ENCODE peak calls at places on chromosomes 12 and 14, in six cellular contexts. D is ELF-1; N is memory B cell; E is stimulated activated CD4-positive, alpha-beta T cell treated with anti-CD3 and anti-CD28 coated beads, TNF-alpha, amount 100 ng/mL, for 1 hour; P is Calu3; C is AML-193. O is an unnamed sample.

GRCh38 chr12:96104566-96104965 is 69.2 kb upstream of the LTA4H start:
- DNase-seq in D (no peak), N (no peak), E (no peak), P (no peak), C (no peak), O (peak; percentile 54)

GRCh38 chr12:1984759-1985158 is 19.5 kb downstream of the DCP1B start:
- DNase-seq in D (no peak), N (no peak), E (no peak), P (no peak), C (no peak), O (no peak)

GRCh38 chr14:22973217-22974032 is 8.9 kb downstream of the AJUBA start:
- DNase-seq in D (peak; percentile 58), N (peak; percentile 32), E (no peak), P (peak; percentile 62), C (peak; percentile 49), O (peak; percentile 36)

GRCh38 chr12:122013136-122013535 is 8.5 kb upstream of the BCL7A start:
- DNase-seq in D (no peak), N (no peak), E (no peak), P (no peak), C (peak; percentile 11), O (peak; percentile 84)

GRCh38 chr12:132477703-132478432 is 12.1 kb upstream of the FBRSL1 start:
- DNase-seq in D (no peak), N (no peak), E (no peak), P (no peak), C (no peak), O (no peak)

GRCh38 chr14:51554339-51554920 is 97.3 kb upstream of the FRMD6 start:
- DNase-seq in D (no peak), N (no peak), E (no peak), P (no peak), C (no peak), O (no peak)

GRCh38 chr14:103749860-103750259 is 34.2 kb downstream of the ZFYVE21 start:
- DNase-seq in D (no peak), N (no peak), E (no peak), P (no peak), C (no peak), O (no peak)

GRCh38 chr12:75750950-75751349 is 239.5 kb upstream of the KRR1 start:
- DNase-seq in D (no peak), N (no peak), E (no peak), P (no peak), C (no peak), O (no peak)

GRCh38 chr14:92489394-92490238 is 24.0 kb upstream of the RIN3 start:
- DNase-seq in D (peak; percentile 66), N (no peak), E (no peak), P (no peak), C (no peak), O (no peak)

GRCh38 chr14:61607570-61608244 is 87.6 kb upstream of the HIF1A start:
- DNase-seq in D (peak; percentile 77), N (no peak), E (no peak), P (no peak), C (no peak), O (no peak)

GRCh38 chr14:104442611-104443390 is 136.8 kb upstream of the C14orf180 start:
- DNase-seq in D (no peak), N (no peak), E (no peak), P (no peak), C (no peak), O (no peak)

GRCh38 chr12:12899530-12900380 is 8.4 kb downstream of the GPRC5A start:
- DNase-seq in D (no peak), N (no peak), E (no peak), P (no peak), C (no peak), O (no peak)

GRCh38 chr12:22641353-22642053 is 16.5 kb downstream of the ETNK1 start:
- DNase-seq in D (no peak), N (no peak), E (no peak), P (no peak), C (no peak), O (peak; percentile 27)

GRCh38 chr12:4246116-4246515 is 27.4 kb upstream of the CCND2 start:
- DNase-seq in D (no peak), N (no peak), E (no peak), P (no peak), C (no peak), O (peak; percentile 75)

GRCh38 chr14:97021001-97021400 is 223.8 kb downstream of the VRK1 start:
- DNase-seq in D (no peak), N (no peak), E (no peak), P (no peak), C (peak; percentile 25), O (peak; percentile 74)

GRCh38 chr14:76348898-76349297 is 27.0 kb upstream of the ESRRB start:
- DNase-seq in D (peak; percentile 79), N (no peak), E (no peak), P (no peak), C (no peak), O (peak; percentile 82)

GRCh38 chr12:10956085-10956484 is 17.0 kb upstream of the TAS2R14 start:
- DNase-seq in D (no peak), N (no peak), E (no peak), P (no peak), C (no peak), O (peak; percentile 39)

GRCh38 chr12:88931598-88931997 is 351.3 kb upstream of the KITLG start:
- DNase-seq in D (no peak), N (no peak), E (no peak), P (no peak), C (no peak), O (no peak)

GRCh38 chr12:45648070-45648469 is 81.4 kb upstream of the ARID2 start:
- DNase-seq in D (no peak), N (no peak), E (no peak), P (no peak), C (no peak), O (no peak)

GRCh38 chr12:45646851-45647581 is 82.5 kb upstream of the ARID2 start:
- DNase-seq in D (no peak), N (no peak), E (no peak), P (no peak), C (no peak), O (no peak)

O was measured in MV-4-11.